ENCODE peak calls at places on chromosomes 3 and 15, in eight cellular contexts. One of them, this sample, is unnamed.

GRCh38 chr3:62718515-62719320 is 156.5 kb downstream of the CADPS start:
- DNase-seq in T-helper 9 cell: no peak
- DNase-seq in GM23248: peak
- DNase-seq in CD4-positive, CD25-positive, alpha-beta regulatory T cell: no peak
- DNase-seq in ELR: peak
- DNase-seq in stimulated activated CD8-positive, alpha-beta memory T cell treated with anti-CD3 and anti-CD28 coated beads, Interleukin-7, amount 100 ng/mL, for 1 hour: no peak
- DNase-seq in psoas muscle: no peak
- DNase-seq in adipocyte: no peak
- DNase-seq in this sample: peak

GRCh38 chr15:64452988-64453688 is 7.2 kb upstream of the ZNF609 start:
- DNase-seq in T-helper 9 cell: no peak
- DNase-seq in CD4-positive, CD25-positive, alpha-beta regulatory T cell: no peak
- DNase-seq in ELR: no peak
- DNase-seq in GM23248: no peak
- DNase-seq in adipocyte: peak
- DNase-seq in stimulated activated CD8-positive, alpha-beta memory T cell treated with anti-CD3 and anti-CD28 coated beads, Interleukin-7, amount 100 ng/mL, for 1 hour: no peak
- DNase-seq in psoas muscle: no peak
- DNase-seq in this sample: no peak

GRCh38 chr15:98155356-98155755 is 194.9 kb downstream of the ARRDC4 start:
- DNase-seq in adipocyte: peak
- DNase-seq in T-helper 9 cell: no peak
- DNase-seq in stimulated activated CD8-positive, alpha-beta memory T cell treated with anti-CD3 and anti-CD28 coated beads, Interleukin-7, amount 100 ng/mL, for 1 hour: no peak
- DNase-seq in GM23248: peak
- DNase-seq in CD4-positive, CD25-positive, alpha-beta regulatory T cell: no peak
- DNase-seq in ELR: peak
- DNase-seq in psoas muscle: no peak
- DNase-seq in this sample: peak

GRCh38 chr15:72850833-72851232 is 67.3 kb upstream of the ADPGK start:
- DNase-seq in CD4-positive, CD25-positive, alpha-beta regulatory T cell: no peak
- DNase-seq in ELR: no peak
- DNase-seq in adipocyte: no peak
- DNase-seq in GM23248: no peak
- DNase-seq in psoas muscle: no peak
- DNase-seq in stimulated activated CD8-positive, alpha-beta memory T cell treated with anti-CD3 and anti-CD28 coated beads, Interleukin-7, amount 100 ng/mL, for 1 hour: no peak
- DNase-seq in T-helper 9 cell: no peak
- DNase-seq in this sample: no peak

GRCh38 chr3:165895919-165896318 is 58.7 kb upstream of the BCHE start:
- DNase-seq in GM23248: no peak
- DNase-seq in stimulated activated CD8-positive, alpha-beta memory T cell treated with anti-CD3 and anti-CD28 coated beads, Interleukin-7, amount 100 ng/mL, for 1 hour: no peak
- DNase-seq in CD4-positive, CD25-positive, alpha-beta regulatory T cell: no peak
- DNase-seq in T-helper 9 cell: no peak
- DNase-seq in ELR: peak
- DNase-seq in psoas muscle: no peak
- DNase-seq in adipocyte: no peak
- DNase-seq in this sample: peak

GRCh38 chr3:50658416-50658815 is 16.3 kb upstream of the DOCK3 start:
- DNase-seq in ELR: peak
- DNase-seq in CD4-positive, CD25-positive, alpha-beta regulatory T cell: no peak
- DNase-seq in T-helper 9 cell: no peak
- DNase-seq in stimulated activated CD8-positive, alpha-beta memory T cell treated with anti-CD3 and anti-CD28 coated beads, Interleukin-7, amount 100 ng/mL, for 1 hour: no peak
- DNase-seq in psoas muscle: no peak
- DNase-seq in adipocyte: no peak
- DNase-seq in GM23248: peak
- DNase-seq in this sample: peak

GRCh38 chr3:111321786-111322185 is 220.2 kb upstream of the CD96 start:
- DNase-seq in adipocyte: no peak
- DNase-seq in psoas muscle: no peak
- DNase-seq in CD4-positive, CD25-positive, alpha-beta regulatory T cell: no peak
- DNase-seq in ELR: peak
- DNase-seq in GM23248: no peak
- DNase-seq in T-helper 9 cell: no peak
- DNase-seq in stimulated activated CD8-positive, alpha-beta memory T cell treated with anti-CD3 and anti-CD28 coated beads, Interleukin-7, amount 100 ng/mL, for 1 hour: no peak
- DNase-seq in this sample: no peak

GRCh38 chr15:78216276-78217229 is 17.8 kb downstream of the ACSBG1 start:
- DNase-seq in CD4-positive, CD25-positive, alpha-beta regulatory T cell: no peak
- DNase-seq in GM23248: peak
- DNase-seq in ELR: peak
- DNase-seq in T-helper 9 cell: no peak
- DNase-seq in psoas muscle: peak
- DNase-seq in adipocyte: peak
- DNase-seq in stimulated activated CD8-positive, alpha-beta memory T cell treated with anti-CD3 and anti-CD28 coated beads, Interleukin-7, amount 100 ng/mL, for 1 hour: no peak
- DNase-seq in this sample: peak

GRCh38 chr3:138381950-138382715 is 33.8 kb downstream of the MRAS start:
- DNase-seq in ELR: peak
- DNase-seq in T-helper 9 cell: no peak
- DNase-seq in psoas muscle: peak
- DNase-seq in GM23248: peak
- DNase-seq in CD4-positive, CD25-positive, alpha-beta regulatory T cell: no peak
- DNase-seq in stimulated activated CD8-positive, alpha-beta memory T cell treated with anti-CD3 and anti-CD28 coated beads, Interleukin-7, amount 100 ng/mL, for 1 hour: no peak
- DNase-seq in adipocyte: peak
- DNase-seq in this sample: peak

GRCh38 chr15:71083349-71083748 is 31.9 kb upstream of the THSD4 start:
- DNase-seq in GM23248: peak
- DNase-seq in psoas muscle: no peak
- DNase-seq in ELR: no peak
- DNase-seq in adipocyte: no peak
- DNase-seq in CD4-positive, CD25-positive, alpha-beta regulatory T cell: no peak
- DNase-seq in stimulated activated CD8-positive, alpha-beta memory T cell treated with anti-CD3 and anti-CD28 coated beads, Interleukin-7, amount 100 ng/mL, for 1 hour: no peak
- DNase-seq in T-helper 9 cell: no peak
- DNase-seq in this sample: no peak

GRCh38 chr3:46236294-46237054 is 5.8 kb upstream of the CCR3 start:
- DNase-seq in T-helper 9 cell: no peak
- DNase-seq in psoas muscle: no peak
- DNase-seq in GM23248: no peak
- DNase-seq in CD4-positive, CD25-positive, alpha-beta regulatory T cell: no peak
- DNase-seq in adipocyte: no peak
- DNase-seq in ELR: no peak
- DNase-seq in stimulated activated CD8-positive, alpha-beta memory T cell treated with anti-CD3 and anti-CD28 coated beads, Interleukin-7, amount 100 ng/mL, for 1 hour: no peak
- DNase-seq in this sample: no peak

GRCh38 chr3:128775906-128776542 is 50.0 kb downstream of the RAB7A start:
- DNase-seq in psoas muscle: no peak
- DNase-seq in ELR: no peak
- DNase-seq in adipocyte: no peak
- DNase-seq in CD4-positive, CD25-positive, alpha-beta regulatory T cell: no peak
- DNase-seq in GM23248: no peak
- DNase-seq in T-helper 9 cell: no peak
- DNase-seq in stimulated activated CD8-positive, alpha-beta memory T cell treated with anti-CD3 and anti-CD28 coated beads, Interleukin-7, amount 100 ng/mL, for 1 hour: no peak
- DNase-seq in this sample: no peak

GRCh38 chr3:129989391-129989790 is 14.9 kb downstream of the TRH start:
- DNase-seq in GM23248: no peak
- DNase-seq in CD4-positive, CD25-positive, alpha-beta regulatory T cell: no peak
- DNase-seq in psoas muscle: no peak
- DNase-seq in stimulated activated CD8-positive, alpha-beta memory T cell treated with anti-CD3 and anti-CD28 coated beads, Interleukin-7, amount 100 ng/mL, for 1 hour: no peak
- DNase-seq in ELR: no peak
- DNase-seq in T-helper 9 cell: no peak
- DNase-seq in adipocyte: no peak
- DNase-seq in this sample: no peak

GRCh38 chr15:78950906-78951840 is 6.3 kb upstream of the CTSH start:
- DNase-seq in T-helper 9 cell: no peak
- DNase-seq in stimulated activated CD8-positive, alpha-beta memory T cell treated with anti-CD3 and anti-CD28 coated beads, Interleukin-7, amount 100 ng/mL, for 1 hour: no peak
- DNase-seq in ELR: peak
- DNase-seq in psoas muscle: no peak
- DNase-seq in GM23248: peak
- DNase-seq in adipocyte: peak
- DNase-seq in CD4-positive, CD25-positive, alpha-beta regulatory T cell: peak
- DNase-seq in this sample: peak

GRCh38 chr3:60531759-60532158 is 719.5 kb downstream of the FHIT start:
- DNase-seq in T-helper 9 cell: no peak
- DNase-seq in stimulated activated CD8-positive, alpha-beta memory T cell treated with anti-CD3 and anti-CD28 coated beads, Interleukin-7, amount 100 ng/mL, for 1 hour: no peak
- DNase-seq in ELR: no peak
- DNase-seq in GM23248: no peak
- DNase-seq in CD4-positive, CD25-positive, alpha-beta regulatory T cell: no peak
- DNase-seq in psoas muscle: no peak
- DNase-seq in adipocyte: no peak
- DNase-seq in this sample: no peak

GRCh38 chr3:183328823-183329222 is 75.8 kb downstream of the B3GNT5 start:
- DNase-seq in adipocyte: no peak
- DNase-seq in T-helper 9 cell: no peak
- DNase-seq in psoas muscle: no peak
- DNase-seq in ELR: peak
- DNase-seq in stimulated activated CD8-positive, alpha-beta memory T cell treated with anti-CD3 and anti-CD28 coated beads, Interleukin-7, amount 100 ng/mL, for 1 hour: no peak
- DNase-seq in CD4-positive, CD25-positive, alpha-beta regulatory T cell: no peak
- DNase-seq in GM23248: peak
- DNase-seq in this sample: peak

GRCh38 chr3:188594137-188594536 is 440.2 kb downstream of the LPP start:
- DNase-seq in stimulated activated CD8-positive, alpha-beta memory T cell treated with anti-CD3 and anti-CD28 coated beads, Interleukin-7, amount 100 ng/mL, for 1 hour: no peak
- DNase-seq in CD4-positive, CD25-positive, alpha-beta regulatory T cell: no peak
- DNase-seq in GM23248: peak
- DNase-seq in ELR: peak
- DNase-seq in T-helper 9 cell: no peak
- DNase-seq in psoas muscle: no peak
- DNase-seq in adipocyte: peak
- DNase-seq in this sample: peak

GRCh38 chr3:24640330-24640877 is 145.8 kb upstream of the THRB start:
- DNase-seq in stimulated activated CD8-positive, alpha-beta memory T cell treated with anti-CD3 and anti-CD28 coated beads, Interleukin-7, amount 100 ng/mL, for 1 hour: no peak
- DNase-seq in T-helper 9 cell: no peak
- DNase-seq in adipocyte: peak
- DNase-seq in psoas muscle: no peak
- DNase-seq in ELR: peak
- DNase-seq in CD4-positive, CD25-positive, alpha-beta regulatory T cell: no peak
- DNase-seq in GM23248: peak
- DNase-seq in this sample: peak